ENCODE peak calls at places on chromosomes 3 and 15, in six cellular contexts. T, Z, K, D, V and C are unnamed samples.

GRCh38 chr15:31013863-31014607 is 22.6 kb upstream of the MTMR10 start:
- DNase-seq in Z (no peak), V (no peak), D (no peak), T (no peak), K (no peak), C (no peak)

GRCh38 chr3:54376941-54377578 is 254.7 kb downstream of the CACNA2D3 start:
- DNase-seq in T (no peak), V (no peak), D (no peak), K (no peak), Z (no peak), C (no peak)

GRCh38 chr15:41779662-41780157 is 5.4 kb downstream of the MAPKBP1 start:
- DNase-seq in D (no peak), T (no peak), V (no peak), K (no peak), Z (no peak), C (no peak)

GRCh38 chr3:178325330-178325729 is 210.9 kb upstream of the KCNMB2 start:
- DNase-seq in Z (no peak), D (no peak), T (no peak), K (no peak), V (no peak), C (no peak)

GRCh38 chr15:85649372-85649771 is 145.4 kb downstream of the KLHL25 start:
- DNase-seq in T (no peak), D (peak; percentile 36), V (no peak), Z (no peak), K (no peak), C (no peak)

GRCh38 chr3:173584834-173585831 is 187.6 kb downstream of the NLGN1 start:
- DNase-seq in T (no peak), V (no peak), K (peak; percentile 72), Z (no peak), D (no peak), C (no peak)

GRCh38 chr3:17894434-17895060 is 152.1 kb upstream of the TBC1D5 start:
- DNase-seq in T (no peak), D (peak; percentile 2), V (no peak), K (no peak), Z (no peak), C (no peak)

GRCh38 chr3:168096210-168096795 is 579 bp upstream of the GOLIM4 start:
- DNase-seq in T (no peak), V (peak; percentile 82), D (peak; percentile 80), K (no peak), Z (peak; percentile 83), C (no peak)

GRCh38 chr3:194688207-194688711 is 2.6 kb downstream of the FAM43A start:
- DNase-seq in T (peak; percentile 12), V (no peak), Z (peak; percentile 90), K (peak; percentile 75), D (no peak), C (peak; percentile 3)

GRCh38 chr3:146692254-146692653 is 87.1 kb upstream of the PLSCR5 start:
- DNase-seq in T (no peak), K (no peak), D (no peak), Z (no peak), V (no peak), C (no peak)

GRCh38 chr3:71400986-71401451 is 182.5 kb downstream of the FOXP1 start:
- DNase-seq in K (no peak), T (no peak), V (no peak), Z (no peak), D (no peak), C (no peak)

GRCh38 chr3:126571078-126571477 is 12.3 kb upstream of the C3orf22 start:
- DNase-seq in K (no peak), Z (no peak), V (no peak), T (no peak), D (no peak), C (no peak)

GRCh38 chr3:112966633-112967032 is 8.3 kb downstream of the CD200R1 start:
- DNase-seq in D (no peak), K (no peak), T (no peak), Z (no peak), V (no peak), C (no peak)

GRCh38 chr15:50128266-50128665 is 9.2 kb upstream of the ATP8B4 start:
- DNase-seq in K (peak; percentile 85), V (no peak), D (no peak), Z (peak; percentile 76), T (no peak), C (no peak)

GRCh38 chr3:151871639-151872468 is 1.6 kb upstream of the SUCNR1 start:
- DNase-seq in T (no peak), D (no peak), Z (no peak), K (no peak), V (no peak), C (no peak)

GRCh38 chr3:191997093-191997492 is 536.1 kb downstream of the PYDC2 start:
- DNase-seq in D (no peak), K (no peak), V (no peak), Z (no peak), T (no peak), C (no peak)

GRCh38 chr3:101202640-101203039 is 117.7 kb downstream of the IMPG2 start:
- DNase-seq in D (no peak), V (no peak), T (no peak), Z (no peak), K (no peak), C (no peak)

GRCh38 chr3:56914646-56915045 is 112.9 kb upstream of the ARHGEF3 start:
- DNase-seq in K (no peak), D (no peak), Z (no peak), V (no peak), T (no peak), C (no peak)

GRCh38 chr3:56917337-56917697 is 115.6 kb upstream of the ARHGEF3 start:
- DNase-seq in T (no peak), V (no peak), D (no peak), Z (no peak), K (no peak), C (no peak)

GRCh38 chr3:56917740-56918568 is 116.2 kb upstream of the ARHGEF3 start:
- DNase-seq in K (no peak), D (no peak), T (no peak), Z (no peak), V (no peak), C (no peak)

GRCh38 chr3:56916697-56917336 is 115.1 kb upstream of the ARHGEF3 start:
- DNase-seq in V (no peak), D (no peak), Z (no peak), K (no peak), T (no peak), C (no peak)

GRCh38 chr3:56915969-56916586 is 114.3 kb upstream of the ARHGEF3 start:
- DNase-seq in Z (peak; percentile 88), K (no peak), D (no peak), V (no peak), T (peak; percentile 57), C (peak; percentile 60)
- H3K4me3 ChIP-seq in Z (peak overlapping the region; percentile 45), K (peak overlapping the region; percentile 10), D (no peak overlapping the region), V (no peak overlapping the region), T (peak overlapping the region; percentile 97), C (peak overlapping the region; percentile 77)

GRCh38 chr3:10280571-10280970 is 12.2 kb downstream of the GHRL start:
- DNase-seq in D (no peak), V (no peak), K (peak; percentile 48), T (no peak), Z (peak; percentile 25), C (no peak)

GRCh38 chr3:10279384-10280176 is 13.2 kb downstream of the GHRL start:
- DNase-seq in T (no peak), D (no peak), K (peak; percentile 48), V (no peak), Z (peak; percentile 16), C (no peak)

GRCh38 chr3:10280177-10280529 is 12.6 kb downstream of the GHRL start:
- DNase-seq in K (no peak), D (no peak), T (no peak), Z (peak; percentile 38), V (no peak), C (no peak)

GRCh38 chr3:10277115-10277625 is 15.6 kb downstream of the GHRL start:
- DNase-seq in K (peak; percentile 11), V (no peak), D (no peak), T (no peak), Z (peak; percentile 45), C (no peak)

DNA sequence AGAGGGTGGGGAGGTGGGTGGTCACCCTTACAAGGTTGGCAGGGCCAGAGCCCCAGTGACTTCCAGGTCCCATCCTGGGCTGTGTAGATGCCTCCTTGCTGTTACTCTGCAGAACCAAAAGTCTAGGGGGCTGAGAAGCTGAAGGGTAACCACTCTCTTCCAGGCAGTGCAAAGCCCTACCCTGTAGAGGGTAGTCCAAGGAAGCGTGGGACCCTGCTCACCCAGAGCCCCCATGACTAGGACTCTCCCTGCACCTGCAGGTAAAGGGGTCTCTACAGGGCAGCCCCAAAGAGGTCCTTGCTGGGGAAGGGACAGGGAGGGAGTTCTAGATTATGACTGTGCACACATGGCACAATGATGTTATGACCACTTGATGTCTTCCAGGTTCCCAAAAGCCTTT is 14.2 kb downstream of the GHRL start:
- DNase-seq in V (no peak), K (peak; percentile 40), D (no peak), Z (no peak), T (no peak), C (no peak)
- H3K4me1 ChIP-seq in V (no peaks in the 10 kb centered on the region), K (peaks cover 9% of the 10 kb centered on the region), D (no peaks in the 10 kb centered on the region), Z (peaks cover 13% of the 10 kb centered on the region), T (peaks cover 12% of the 10 kb centered on the region), C (peaks cover 11% of the 10 kb centered on the region)

DNA sequence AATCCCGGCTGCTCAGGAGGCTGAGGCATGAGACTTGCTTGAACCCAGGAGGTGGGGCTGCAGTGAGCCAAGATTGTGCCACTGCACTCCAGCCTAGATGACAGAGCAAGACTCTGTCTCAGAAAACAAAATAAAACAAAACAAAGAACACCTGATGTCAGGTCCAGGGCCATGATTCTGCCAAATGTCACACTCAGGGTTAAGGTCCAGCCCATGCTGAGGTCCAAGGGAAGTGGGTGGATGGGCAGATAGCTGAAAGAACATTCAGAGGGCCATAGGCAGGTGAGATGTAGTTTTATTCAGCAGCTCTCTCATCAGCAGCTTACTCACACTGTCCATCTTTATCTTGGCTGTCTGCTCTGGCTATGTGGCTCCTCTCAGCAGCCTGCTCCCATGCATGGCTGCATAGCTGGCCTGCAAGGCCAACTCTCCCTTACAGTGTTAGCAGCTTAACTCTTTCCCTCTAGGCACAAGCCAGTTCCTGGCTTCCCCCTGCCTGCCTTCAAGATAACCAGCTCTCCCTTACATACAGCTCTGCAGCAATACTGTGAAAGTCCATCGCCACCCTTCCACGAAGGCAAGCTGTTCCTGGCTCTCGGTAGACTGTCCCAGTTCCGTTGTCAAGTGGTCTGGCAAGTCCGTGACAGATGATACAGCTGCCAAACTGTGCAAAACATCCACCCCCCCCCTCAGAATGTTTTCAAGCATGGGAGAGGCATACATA is 62.4 kb upstream of the SIAH2 start:
- DNase-seq in V (no peak), Z (no peak), K (no peak), D (no peak), T (no peak), C (no peak)
- H3K27ac ChIP-seq in V (no peak overlapping the region), Z (no peak overlapping the region), K (no peak overlapping the region), D (no peak overlapping the region), T (no peak overlapping the region), C (no peak overlapping the region)

DNA sequence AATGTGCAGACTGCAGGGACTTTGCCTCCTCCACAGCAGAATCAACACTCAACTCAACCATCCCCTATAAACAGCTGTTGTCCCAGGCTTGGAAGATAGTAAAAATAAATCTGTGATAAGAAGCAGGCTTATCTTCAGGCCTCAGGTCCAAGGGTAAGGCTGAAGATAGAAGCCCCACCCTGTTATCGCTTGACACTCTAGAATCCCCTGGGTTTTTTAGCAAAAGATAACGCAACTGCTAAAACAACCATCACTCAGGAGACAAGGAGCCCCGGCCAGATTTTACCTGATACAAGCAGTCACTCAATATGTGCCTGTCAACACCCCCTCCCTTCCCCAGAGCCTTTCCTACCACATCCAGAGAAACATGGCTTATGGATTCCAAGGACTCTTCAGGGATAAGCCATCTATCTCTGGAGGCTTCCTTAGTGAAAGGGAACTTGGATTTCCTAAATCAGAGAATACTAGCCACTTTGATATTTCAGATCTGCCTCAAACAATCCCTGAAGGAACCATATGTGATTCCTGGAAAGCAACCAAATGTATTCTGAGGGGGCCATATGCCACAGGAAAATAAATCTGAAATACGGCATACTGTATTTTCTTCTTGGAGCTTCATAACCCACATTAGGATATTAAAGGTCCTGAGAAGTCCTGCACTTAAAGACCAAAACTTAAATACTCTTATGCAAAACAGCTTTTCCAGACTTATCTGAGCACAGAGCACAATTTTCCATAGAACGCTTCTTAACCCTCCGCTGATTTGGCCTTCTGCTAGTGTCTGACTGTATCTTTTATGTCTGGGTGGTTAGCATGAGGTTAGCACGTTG is 60.4 kb downstream of the LYZL4 start:
- DNase-seq in D (no peak), Z (no peak), K (no peak), V (no peak), T (no peak), C (no peak)
- H3K4me3 ChIP-seq in D (no peak overlapping the region), Z (no peak overlapping the region), K (no peak overlapping the region), V (no peak overlapping the region), T (no peak overlapping the region), C (no peak overlapping the region)